ENCODE peak calls at places on chromosome 14, in six cellular contexts. B is K562, D is HCT116, M is SK-N-SH, H is HepG2, V is H1. J is an unnamed sample.

GRCh38 chr14:90567991-90568390 is 171.2 kb downstream of the CALM1 start:
- DNase-seq in V (no peak), H (no peak), B (no peak), M (no peak), D (no peak), J (no peak)

GRCh38 chr14:90544971-90545370 is 148.1 kb downstream of the CALM1 start:
- DNase-seq in D (no peak), M (no peak), B (no peak), V (no peak), H (no peak), J (no peak)

GRCh38 chr14:90677484-90678045 is 138.7 kb downstream of the TTC7B start:
- DNase-seq in M (no peak), D (no peak), H (no peak), V (no peak), B (no peak), J (no peak)

GRCh38 chr14:59116984-59117415 is 71.5 kb upstream of the DAAM1 start:
- DNase-seq in D (peak), B (no peak), M (no peak), V (no peak), H (no peak), J (no peak)

GRCh38 chr14:28820677-28821076 is 54.1 kb downstream of the FOXG1 start:
- DNase-seq in V (no peak), D (no peak), B (no peak), M (no peak), H (no peak), J (peak)

GRCh38 chr14:50667491-50668007 is 557 bp downstream of the SAV1 start:
- DNase-seq in B (peak), V (no peak), D (no peak), M (peak), H (no peak), J (no peak)

GRCh38 chr14:52960627-52961026 is 9.8 kb upstream of the FERMT2 start:
- DNase-seq in B (no peak), H (no peak), V (no peak), M (no peak), D (no peak), J (no peak)

GRCh38 chr14:36757730-36758286 is 96.1 kb downstream of the PAX9 start:
- DNase-seq in V (no peak), B (no peak), M (no peak), D (no peak), H (no peak), J (no peak)

GRCh38 chr14:61813101-61813596 is 50.9 kb downstream of the SNAPC1 start:
- DNase-seq in B (no peak), H (no peak), M (peak), D (no peak), V (no peak), J (no peak)

GRCh38 chr14:31070431-31070830 is 44.3 kb upstream of the STRN3 start:
- DNase-seq in M (no peak), D (no peak), B (no peak), H (no peak), V (no peak), J (no peak)

GRCh38 chr14:60195179-60195810 is 30.1 kb upstream of the DHRS7 start:
- DNase-seq in B (no peak), H (no peak), M (no peak), V (no peak), D (no peak), J (peak)

GRCh38 chr14:99057684-99058083 is 214.3 kb downstream of the BCL11B start:
- DNase-seq in D (no peak), H (no peak), B (no peak), M (no peak), V (no peak), J (no peak)

GRCh38 chr14:85093631-85094330 is 436.2 kb upstream of the FLRT2 start:
- DNase-seq in M (no peak), H (no peak), V (no peak), D (no peak), B (no peak), J (no peak)

GRCh38 chr14:92495041-92495440 is 18.5 kb upstream of the RIN3 start:
- DNase-seq in M (no peak), V (no peak), H (no peak), B (no peak), D (no peak), J (no peak)

GRCh38 chr14:102774391-102775153 is 2.7 kb upstream of the TRAF3 start:
- DNase-seq in D (no peak), H (peak), B (peak), M (peak), V (peak), J (peak)

GRCh38 chr14:102778616-102779351 is 1.5 kb downstream of the TRAF3 start:
- DNase-seq in M (no peak), D (no peak), B (no peak), H (no peak), V (no peak), J (no peak)

GRCh38 chr14:102775855-102776760 is 1.1 kb upstream of the TRAF3 start:
- DNase-seq in M (no peak), H (peak), V (no peak), D (no peak), B (no peak), J (peak)

GRCh38 chr14:102777711-102778615 is 714 bp downstream of the TRAF3 start:
- DNase-seq in H (no peak), V (no peak), B (peak), D (no peak), M (peak), J (peak)

DNA sequence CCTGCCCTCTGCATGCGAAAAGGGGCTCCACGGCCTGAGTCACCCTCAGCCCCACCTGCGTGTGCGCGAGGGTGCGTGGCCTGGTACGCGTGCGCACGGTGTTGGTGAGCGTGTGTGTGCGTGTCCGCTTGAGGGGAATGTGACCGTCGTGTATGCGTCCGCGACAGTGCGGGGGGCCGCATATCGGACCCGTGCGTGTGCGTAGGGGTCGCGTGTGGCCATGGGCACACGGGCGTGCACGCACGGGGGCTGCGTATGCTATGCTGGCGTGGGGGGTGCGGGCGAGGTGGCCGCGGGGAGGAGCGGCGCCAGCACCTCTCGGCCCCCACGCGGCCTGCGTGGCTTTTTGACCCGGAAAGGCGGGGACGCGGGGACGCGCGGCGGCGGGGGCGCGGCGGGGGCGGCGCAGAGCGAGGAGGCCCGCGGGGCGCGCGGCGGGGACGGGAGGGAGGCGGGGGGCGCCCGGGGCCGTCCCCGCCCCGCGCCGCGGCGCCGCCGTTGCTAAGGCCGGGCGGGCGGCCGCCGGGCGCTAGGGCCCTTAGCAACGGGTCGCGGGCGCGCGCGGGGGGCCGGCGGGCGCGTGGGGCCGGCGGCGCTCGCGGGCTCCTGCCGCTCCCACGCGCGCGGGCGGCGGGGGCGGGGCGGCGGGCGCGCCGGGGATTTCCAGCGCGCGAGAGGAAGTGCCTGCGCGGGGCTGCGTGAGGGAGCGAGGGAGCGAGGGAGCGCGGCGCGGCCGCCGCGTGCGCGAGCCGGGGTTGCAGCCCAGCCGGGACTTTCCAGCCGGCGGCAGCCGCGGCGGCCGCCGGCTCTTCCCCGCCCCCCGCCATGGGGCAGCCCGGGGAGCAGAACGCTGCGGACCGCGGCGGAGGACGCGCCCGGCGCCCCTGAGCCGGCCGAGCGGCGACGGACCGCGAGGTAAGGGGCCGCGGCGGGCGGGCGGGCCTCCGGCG is at the start of gene TRAF3:
- DNase-seq in D (no peak), B (peak), V (no peak), M (peak), H (no peak), J (peak)
- TF ChIP-seq JUND in D (no peak), B (no peak), V (no peak), M (no peak), H (no peak), J (no peak)

DNA sequence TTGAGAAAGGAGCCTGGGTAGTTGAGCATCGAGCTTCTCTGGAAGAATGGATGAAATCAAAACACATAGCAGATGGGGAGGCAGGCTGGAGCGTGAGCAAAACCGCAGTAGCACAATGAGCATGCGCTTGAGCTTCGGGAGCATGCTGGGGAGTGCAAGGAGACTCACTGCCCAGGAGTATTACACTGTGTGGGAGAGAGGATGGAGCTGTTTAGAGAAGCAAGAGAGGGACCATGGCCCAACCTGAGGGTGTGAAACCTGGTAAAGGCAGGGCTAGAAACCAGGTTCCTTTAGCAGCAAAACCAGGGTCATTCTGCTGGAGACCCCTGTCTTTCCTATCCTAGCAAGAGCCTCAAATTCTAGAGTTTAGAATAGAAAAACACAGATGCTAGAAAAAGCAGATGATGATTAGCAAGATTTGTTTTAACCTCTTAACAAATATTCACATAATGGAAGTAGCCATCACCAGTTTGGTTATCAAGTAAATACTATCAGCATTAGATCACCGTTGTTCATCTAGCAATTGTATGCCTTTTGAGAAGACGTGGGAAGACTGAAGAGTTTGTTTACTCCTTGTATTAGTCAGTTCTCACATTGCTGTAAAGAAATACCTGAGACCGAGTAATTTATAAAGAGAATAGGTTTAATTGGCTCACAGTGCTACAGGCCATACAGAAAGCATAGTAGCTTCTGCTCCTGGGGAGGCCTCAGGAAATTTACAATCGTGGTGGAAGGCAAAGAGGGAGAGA is 484.7 kb downstream of the EGLN3 start:
- DNase-seq in V (no peak), B (no peak), M (no peak), D (no peak), H (no peak), J (no peak)
- TF ChIP-seq JUND in V (no peak), B (no peak), M (no peak), D (no peak), H (no peak), J (no peak)

DNA sequence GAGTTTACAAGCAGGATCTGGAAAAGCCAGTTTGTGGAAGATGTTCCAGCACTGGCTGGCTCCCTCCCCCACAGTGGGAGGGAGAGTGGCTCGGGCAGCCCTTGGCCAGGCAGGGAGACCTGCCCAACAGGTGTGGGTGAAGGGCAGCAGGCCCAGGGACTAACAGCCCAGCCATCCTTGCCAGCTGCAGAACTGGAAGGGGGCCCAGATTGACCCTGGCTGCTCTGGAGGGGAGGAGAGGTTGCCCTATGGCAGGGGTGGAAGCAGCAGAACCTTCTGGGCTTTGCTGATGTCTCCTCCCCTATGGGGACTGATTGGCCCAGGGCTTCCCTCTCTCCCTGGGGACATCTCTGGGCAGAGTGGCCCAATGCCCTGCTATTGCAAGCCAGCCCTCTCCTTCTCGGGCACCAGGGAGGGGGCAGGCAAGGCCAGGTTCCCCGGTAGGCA is 20.5 kb downstream of the IRF2BPL start:
- DNase-seq in B (no peak), H (no peak), D (no peak), V (no peak), M (no peak), J (peak)
- TF ChIP-seq JUND in B (no peak), H (no peak), D (no peak), V (no peak), M (no peak), J (no peak)

GRCh38 chr14:44662250-44662891 is 155.3 kb upstream of the FSCB start:
- DNase-seq in B (no peak), M (no peak), D (no peak), H (no peak), V (no peak), J (no peak)
- TF ChIP-seq JUND in B (no peak), M (no peak), D (no peak), H (no peak), V (no peak), J (no peak)

GRCh38 chr14:23245282-23245681 is 7.5 kb downstream of the RNF212B start:
- DNase-seq in M (no peak), H (peak), B (no peak), D (no peak), V (no peak), J (no peak)
- TF ChIP-seq JUND in M (no peak), H (no peak), B (no peak), D (no peak), V (no peak), J (no peak)

GRCh38 chr14:72962829-72963312 is 36.6 kb downstream of the DCAF4 start:
- DNase-seq in M (no peak), D (peak), B (peak), V (peak), H (peak), J (no peak)
- TF ChIP-seq JUND in M (no peak), D (no peak), B (no peak), V (no peak), H (no peak), J (no peak)

DNA sequence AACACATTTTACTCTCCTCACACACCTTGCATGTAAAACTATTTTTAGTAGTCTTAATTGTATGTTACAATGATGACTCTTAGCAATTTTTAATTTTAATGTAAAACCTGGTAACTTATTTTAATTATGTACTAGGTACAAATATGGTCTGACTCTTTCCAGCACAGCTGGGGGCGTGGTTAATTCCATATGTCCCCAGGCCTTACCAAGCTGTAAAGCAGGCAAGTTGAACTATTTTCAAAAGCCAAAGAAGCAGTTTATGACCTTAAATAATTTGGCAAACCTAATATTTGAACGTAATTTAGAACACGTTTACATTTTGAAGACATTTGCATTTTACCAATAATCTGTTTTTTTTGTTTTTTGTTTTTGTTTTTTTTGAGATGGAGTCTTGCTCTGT is 9.3 kb upstream of the ACOT6 start:
- DNase-seq in V (no peak), B (no peak), H (no peak), M (no peak), D (no peak), J (no peak)
- TF ChIP-seq JUND in V (no peak), B (no peak), H (no peak), M (no peak), D (no peak), J (no peak)

J was measured in T47D.